ENCODE peak calls at places on chromosomes 5 and 9, in five cellular contexts. C is sigmoid colon, L is HCT116, H is stomach, M is GM23338. U is an unnamed sample.

GRCh38 chr5:136053336-136054121 is 24.7 kb downstream of the TGFBI start:
- DNase-seq in L (peak), M (no peak), C (no peak), H (no peak), U (no peak)

GRCh38 chr5:154159343-154159742 is 31.2 kb upstream of the GALNT10 start:
- DNase-seq in M (no peak), L (no peak), C (no peak), H (no peak), U (no peak)

GRCh38 chr9:93320591-93321219 is 130.8 kb upstream of the FAM120A start:
- DNase-seq in H (no peak), C (no peak), L (no peak), M (no peak), U (no peak)

GRCh38 chr5:44389410-44389879 is at the start of gene FGF10:
- DNase-seq in H (no peak), L (no peak), C (peak), M (peak), U (no peak)

GRCh38 chr9:130197888-130198287 is 25.7 kb downstream of the NCS1 start:
- DNase-seq in M (no peak), H (peak), L (no peak), C (no peak), U (no peak)

GRCh38 chr5:139836469-139837208 is 41.0 kb downstream of the PSD2 start:
- DNase-seq in C (peak), H (no peak), M (no peak), L (no peak), U (no peak)

GRCh38 chr5:180327166-180327565 is 26.0 kb downstream of the GFPT2 start:
- DNase-seq in C (peak), M (no peak), H (no peak), L (no peak), U (no peak)

GRCh38 chr5:81068063-81068462 is 107.9 kb downstream of the RASGRF2 start:
- DNase-seq in C (no peak), L (no peak), M (no peak), H (no peak), U (no peak)

GRCh38 chr9:24518545-24518944 is 27.2 kb downstream of the IZUMO3 start:
- DNase-seq in C (no peak), M (no peak), H (no peak), L (no peak), U (no peak)

GRCh38 chr9:86783884-86784283 is 163.4 kb downstream of the GAS1 start:
- DNase-seq in C (no peak), L (no peak), H (no peak), M (no peak), U (no peak)

GRCh38 chr9:14151451-14151850 is 162.5 kb downstream of the NFIB start:
- DNase-seq in M (no peak), H (no peak), C (no peak), L (no peak), U (no peak)

GRCh38 chr9:14156046-14156445 is 157.9 kb downstream of the NFIB start:
- DNase-seq in M (no peak), H (no peak), C (no peak), L (no peak), U (no peak)

GRCh38 chr9:14155237-14155636 is 158.7 kb downstream of the NFIB start:
- DNase-seq in C (no peak), M (no peak), L (no peak), H (no peak), U (no peak)

GRCh38 chr9:14148501-14149103 is 165.3 kb downstream of the NFIB start:
- DNase-seq in L (no peak), H (no peak), M (no peak), C (no peak), U (no peak)

GRCh38 chr9:14153310-14153720 is 160.6 kb downstream of the NFIB start:
- DNase-seq in C (no peak), L (no peak), H (no peak), M (peak), U (no peak)
- H3K27ac ChIP-seq in C (no peak), L (no peak), H (no peak), M (no peak), U (peak)

DNA sequence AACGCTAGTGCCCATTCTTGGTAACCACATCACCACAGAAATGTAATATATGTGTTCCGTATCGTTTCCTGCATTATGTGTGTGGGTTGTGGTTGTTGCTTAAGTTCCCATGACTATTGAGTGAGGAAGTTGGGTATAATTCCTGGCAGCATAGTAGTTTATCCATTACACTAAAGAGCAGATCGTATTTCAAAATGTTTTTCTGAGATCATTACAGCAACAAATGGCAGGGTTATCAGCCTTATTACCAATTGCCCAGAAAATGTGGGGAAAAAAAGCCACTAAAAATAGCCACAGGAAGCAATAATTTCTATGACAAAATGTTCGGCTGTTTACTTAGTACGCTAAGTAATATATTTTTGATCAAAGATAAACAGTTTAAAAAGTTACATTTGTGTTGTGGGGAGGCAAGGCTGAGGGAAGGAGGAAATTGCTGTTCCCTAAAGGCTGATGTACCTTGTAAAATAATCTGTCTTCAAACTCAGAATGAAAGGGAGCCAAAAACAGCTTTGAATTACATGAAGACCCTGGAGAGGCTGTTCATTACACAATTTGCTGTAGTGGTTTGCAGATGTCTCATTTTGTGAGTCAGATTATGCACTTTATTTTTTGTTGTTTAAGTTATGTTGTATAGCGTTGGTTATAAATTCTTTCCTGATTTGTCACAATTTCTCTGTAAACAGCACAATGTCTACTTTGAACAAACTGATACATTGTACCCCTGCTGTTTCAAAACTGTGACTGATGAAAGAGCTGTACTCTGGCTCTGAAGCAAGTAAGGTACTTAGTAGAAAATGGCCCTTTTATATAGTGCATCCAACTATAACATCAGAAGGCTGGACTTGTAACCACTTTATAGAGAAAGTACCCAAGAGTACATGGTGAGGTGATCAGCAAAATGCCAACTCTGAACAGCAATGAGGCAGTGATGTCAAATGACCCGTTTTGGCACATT is 1028.5 kb downstream of the NR2F1-AS1 start:
- DNase-seq in M (no peak), L (peak), H (no peak), C (no peak), U (peak)
- TF ChIP-seq POLR2AphosphoS5 in M (no peak), L (no peak), H (no peak), C (no peak), U (peak)

DNA sequence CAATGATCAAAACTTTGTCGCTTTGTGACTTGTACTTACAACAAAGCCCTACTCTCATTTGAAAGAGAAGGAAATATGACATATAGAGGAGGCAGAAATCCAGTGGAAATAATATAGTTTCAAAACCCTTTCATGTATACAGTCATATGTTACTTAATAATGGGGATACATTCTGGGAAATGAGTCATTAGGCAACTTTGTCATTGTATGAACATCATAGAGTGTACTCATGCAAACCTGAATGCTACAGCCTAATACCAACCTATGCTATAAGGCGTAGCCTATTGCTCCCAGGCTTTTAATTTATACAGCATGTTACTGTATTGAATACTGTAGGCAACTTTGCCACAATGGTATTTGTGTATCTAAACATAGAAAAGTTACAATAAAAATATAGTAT is 69.0 kb upstream of the SMC2 start:
- DNase-seq in H (no peak), L (no peak), M (no peak), C (no peak), U (no peak)
- H3K27ac ChIP-seq in H (no peak), L (no peak), M (no peak), C (no peak), U (no peak)

DNA sequence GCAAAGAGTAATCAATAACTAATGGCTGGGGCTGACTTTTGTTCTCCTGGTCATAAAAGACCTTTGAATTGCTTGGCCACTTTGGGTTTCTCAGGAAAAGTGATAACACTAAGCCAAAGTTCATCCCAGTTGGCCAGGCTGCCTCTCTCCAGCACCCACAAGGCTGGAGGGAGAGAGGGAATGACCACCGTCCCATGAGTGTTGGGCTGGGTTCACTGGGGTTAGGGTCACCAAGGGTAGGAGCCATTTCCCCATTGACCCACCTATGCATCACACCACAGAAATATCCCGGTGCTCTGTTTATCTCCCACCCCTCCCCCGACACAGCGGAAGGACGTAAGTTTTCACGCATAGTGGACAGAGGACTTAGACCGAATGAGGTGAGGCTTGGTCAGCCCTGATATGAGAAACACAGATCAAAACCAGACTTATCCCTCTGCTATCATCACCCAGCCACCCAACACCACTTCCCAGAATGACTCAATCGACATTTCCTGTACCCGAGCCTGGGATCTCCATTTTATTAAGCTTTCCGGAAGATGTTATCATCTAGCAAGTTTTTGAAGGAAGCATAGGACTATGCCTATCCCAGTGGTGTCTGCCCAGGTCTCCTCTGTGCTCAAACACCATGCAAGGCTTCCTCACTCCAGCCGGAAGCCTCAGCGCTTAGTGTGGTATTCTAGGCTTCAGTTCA is 27.0 kb upstream of the PPARGC1B start:
- DNase-seq in M (no peak), H (no peak), L (no peak), C (no peak), U (no peak)
- TF ChIP-seq POLR2AphosphoS5 in M (no peak), H (no peak), L (no peak), C (no peak), U (no peak)

GRCh38 chr9:127885508-127886281 is 8.2 kb upstream of the AK1 start:
- DNase-seq in C (no peak), H (no peak), L (no peak), M (no peak), U (no peak)
- H3K27ac ChIP-seq in C (no peak), H (peak), L (peak), M (peak), U (peak)

GRCh38 chr9:37534412-37534811 is 41.8 kb downstream of the FBXO10 start:
- DNase-seq in H (no peak), C (no peak), L (no peak), M (no peak), U (no peak)

GRCh38 chr9:37528652-37529072 is 42.9 kb downstream of the POLR1E start:
- DNase-seq in M (no peak), H (no peak), L (no peak), C (no peak), U (no peak)

GRCh38 chr9:37523916-37524315 is 38.2 kb downstream of the POLR1E start:
- DNase-seq in M (no peak), H (no peak), L (no peak), C (no peak), U (no peak)

GRCh38 chr9:37531699-37532098 is 44.5 kb downstream of the FBXO10 start:
- DNase-seq in H (no peak), C (no peak), L (no peak), M (no peak), U (no peak)

DNA sequence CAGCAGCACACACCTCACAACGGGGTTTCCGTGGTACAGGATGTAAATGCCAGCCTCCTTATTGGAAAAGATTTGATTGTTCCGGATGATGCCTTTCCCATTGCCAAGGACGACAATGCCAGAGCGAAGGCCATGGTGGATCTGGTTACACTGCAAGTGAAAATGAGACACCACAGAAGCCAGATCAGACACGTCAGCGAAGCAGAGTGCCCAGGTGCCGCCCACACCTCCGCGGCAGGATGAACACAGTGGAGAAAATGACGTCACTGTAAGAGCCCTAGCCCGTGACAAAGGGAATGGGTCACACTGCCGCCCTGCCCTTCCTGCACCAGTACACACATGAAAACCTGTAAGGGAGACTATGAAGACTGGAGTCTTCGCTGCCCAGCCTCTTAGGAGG is 43.4 kb downstream of the POLR1E start:
- DNase-seq in C (no peak), L (no peak), M (no peak), H (peak), U (no peak)
- TF ChIP-seq POLR2AphosphoS5 in C (no peak), L (no peak), M (no peak), H (no peak), U (no peak)

DNA sequence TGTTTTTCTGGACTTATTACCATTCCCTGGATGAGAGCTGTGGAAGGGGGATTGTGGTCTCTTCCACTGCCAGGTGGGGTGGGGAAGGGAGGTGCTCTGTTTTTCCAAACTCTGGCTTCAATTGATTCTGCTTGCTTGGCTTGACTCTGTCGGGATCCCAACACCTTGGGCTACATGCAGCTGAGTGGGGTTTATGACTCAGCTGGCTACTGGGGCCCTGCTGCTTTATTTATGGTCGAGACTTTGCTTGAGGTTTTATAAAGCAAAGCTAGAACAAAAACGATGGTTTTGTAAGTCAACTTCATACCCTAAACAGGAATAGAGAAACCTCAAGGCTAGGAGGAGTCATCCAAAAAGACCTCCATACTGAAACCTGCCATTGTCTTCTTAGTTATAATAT is 76.3 kb downstream of the AOPEP start:
- DNase-seq in M (no peak), H (no peak), L (no peak), C (no peak), U (no peak)
- H3K27ac ChIP-seq in M (no peak), H (no peak), L (peak), C (peak), U (no peak)

GRCh38 chr5:172743112-172743959 is 27.7 kb downstream of the DUSP1 start:
- DNase-seq in M (no peak), L (no peak), C (no peak), H (no peak), U (no peak)

GRCh38 chr5:172744106-172745104 is 26.6 kb downstream of the DUSP1 start:
- DNase-seq in H (peak), L (no peak), M (no peak), C (peak), U (no peak)

GRCh38 chr5:172739385-172739784 is 31.6 kb downstream of the DUSP1 start:
- DNase-seq in L (no peak), H (no peak), M (no peak), C (no peak), U (no peak)

GRCh38 chr5:172741206-172741582 is 29.8 kb downstream of the DUSP1 start:
- DNase-seq in L (no peak), C (no peak), M (no peak), H (no peak), U (no peak)

GRCh38 chr5:172740483-172741205 is 30.4 kb downstream of the DUSP1 start:
- DNase-seq in M (no peak), C (peak), L (no peak), H (no peak), U (no peak)
- TF ChIP-seq POLR2AphosphoS5 in M (no peak), C (peak), L (no peak), H (peak), U (no peak)

GRCh38 chr9:113598883-113599282 is 135.4 kb downstream of the RGS3 start:
- DNase-seq in H (no peak), C (no peak), M (no peak), L (no peak), U (no peak)
- H3K27ac ChIP-seq in H (no peak), C (peak), M (no peak), L (no peak), U (no peak)

U was measured in SK-N-MC.